ENCODE peak calls at places on chromosomes 5 and 9, in four cellular contexts. One of them, this sample, is unnamed.

GRCh38 chr9:81268048-81268447 is 421.3 kb downstream of the TLE1 start:
- DNase-seq in naive thymus-derived CD4-positive, alpha-beta T cell: no peak
- DNase-seq in iris pigment epithelial cell: peak
- DNase-seq in activated CD4-positive, alpha-beta T cell treated with anti-CD3 and anti-CD28 coated beads, Interleukin-2, amount 10 ng/mL, durations not matched to agents 7 days and 5 days: no peak
- DNase-seq in this sample: no peak

GRCh38 chr5:54844905-54845566 is 140.4 kb downstream of the ESM1 start:
- DNase-seq in naive thymus-derived CD4-positive, alpha-beta T cell: no peak
- DNase-seq in iris pigment epithelial cell: peak
- DNase-seq in activated CD4-positive, alpha-beta T cell treated with anti-CD3 and anti-CD28 coated beads, Interleukin-2, amount 10 ng/mL, durations not matched to agents 7 days and 5 days: no peak
- DNase-seq in this sample: peak

GRCh38 chr5:133032852-133033742 is 6.7 kb upstream of the ZCCHC10 start:
- DNase-seq in naive thymus-derived CD4-positive, alpha-beta T cell: no peak
- DNase-seq in iris pigment epithelial cell: peak
- DNase-seq in activated CD4-positive, alpha-beta T cell treated with anti-CD3 and anti-CD28 coated beads, Interleukin-2, amount 10 ng/mL, durations not matched to agents 7 days and 5 days: no peak
- DNase-seq in this sample: no peak

GRCh38 chr5:147601652-147602051 is 91.8 kb upstream of the DPYSL3 start:
- DNase-seq in naive thymus-derived CD4-positive, alpha-beta T cell: no peak
- DNase-seq in iris pigment epithelial cell: no peak
- DNase-seq in activated CD4-positive, alpha-beta T cell treated with anti-CD3 and anti-CD28 coated beads, Interleukin-2, amount 10 ng/mL, durations not matched to agents 7 days and 5 days: no peak
- DNase-seq in this sample: no peak

GRCh38 chr5:76617675-76618074 is 5.5 kb downstream of the F2RL2 start:
- DNase-seq in naive thymus-derived CD4-positive, alpha-beta T cell: no peak
- DNase-seq in iris pigment epithelial cell: peak
- DNase-seq in activated CD4-positive, alpha-beta T cell treated with anti-CD3 and anti-CD28 coated beads, Interleukin-2, amount 10 ng/mL, durations not matched to agents 7 days and 5 days: no peak
- DNase-seq in this sample: no peak

GRCh38 chr9:71928806-71929205 is 17.4 kb downstream of the C9orf85 start:
- DNase-seq in naive thymus-derived CD4-positive, alpha-beta T cell: no peak
- DNase-seq in iris pigment epithelial cell: no peak
- DNase-seq in activated CD4-positive, alpha-beta T cell treated with anti-CD3 and anti-CD28 coated beads, Interleukin-2, amount 10 ng/mL, durations not matched to agents 7 days and 5 days: no peak
- DNase-seq in this sample: no peak

GRCh38 chr9:118693645-118694044 is 675.6 kb downstream of the BRINP1 start:
- DNase-seq in naive thymus-derived CD4-positive, alpha-beta T cell: no peak
- DNase-seq in iris pigment epithelial cell: peak
- DNase-seq in activated CD4-positive, alpha-beta T cell treated with anti-CD3 and anti-CD28 coated beads, Interleukin-2, amount 10 ng/mL, durations not matched to agents 7 days and 5 days: no peak
- DNase-seq in this sample: no peak

GRCh38 chr5:142959683-142960308 is 189.6 kb downstream of the ARHGAP26 start:
- DNase-seq in naive thymus-derived CD4-positive, alpha-beta T cell: no peak
- DNase-seq in iris pigment epithelial cell: peak
- DNase-seq in activated CD4-positive, alpha-beta T cell treated with anti-CD3 and anti-CD28 coated beads, Interleukin-2, amount 10 ng/mL, durations not matched to agents 7 days and 5 days: no peak
- DNase-seq in this sample: no peak

GRCh38 chr5:41835625-41836024 is 34.6 kb downstream of the OXCT1 start:
- DNase-seq in naive thymus-derived CD4-positive, alpha-beta T cell: no peak
- DNase-seq in iris pigment epithelial cell: peak
- DNase-seq in activated CD4-positive, alpha-beta T cell treated with anti-CD3 and anti-CD28 coated beads, Interleukin-2, amount 10 ng/mL, durations not matched to agents 7 days and 5 days: no peak
- DNase-seq in this sample: no peak

GRCh38 chr9:34272146-34272545 is 56.9 kb downstream of the KIF24 start:
- DNase-seq in naive thymus-derived CD4-positive, alpha-beta T cell: no peak
- DNase-seq in iris pigment epithelial cell: no peak
- DNase-seq in activated CD4-positive, alpha-beta T cell treated with anti-CD3 and anti-CD28 coated beads, Interleukin-2, amount 10 ng/mL, durations not matched to agents 7 days and 5 days: no peak
- DNase-seq in this sample: no peak

GRCh38 chr9:107737987-107738743 is 248.6 kb upstream of the KLF4 start:
- DNase-seq in naive thymus-derived CD4-positive, alpha-beta T cell: no peak
- DNase-seq in iris pigment epithelial cell: peak
- DNase-seq in activated CD4-positive, alpha-beta T cell treated with anti-CD3 and anti-CD28 coated beads, Interleukin-2, amount 10 ng/mL, durations not matched to agents 7 days and 5 days: no peak
- DNase-seq in this sample: no peak

GRCh38 chr5:141647242-141647641 is 4.0 kb downstream of the FCHSD1 start:
- DNase-seq in naive thymus-derived CD4-positive, alpha-beta T cell: no peak
- DNase-seq in iris pigment epithelial cell: no peak
- DNase-seq in activated CD4-positive, alpha-beta T cell treated with anti-CD3 and anti-CD28 coated beads, Interleukin-2, amount 10 ng/mL, durations not matched to agents 7 days and 5 days: no peak
- DNase-seq in this sample: no peak

GRCh38 chr5:11793396-11793795 is 110.8 kb downstream of the CTNND2 start:
- DNase-seq in naive thymus-derived CD4-positive, alpha-beta T cell: no peak
- DNase-seq in iris pigment epithelial cell: no peak
- DNase-seq in activated CD4-positive, alpha-beta T cell treated with anti-CD3 and anti-CD28 coated beads, Interleukin-2, amount 10 ng/mL, durations not matched to agents 7 days and 5 days: no peak
- DNase-seq in this sample: no peak

GRCh38 chr9:68933434-68934318 is 80.2 kb downstream of the PRKACG start:
- DNase-seq in naive thymus-derived CD4-positive, alpha-beta T cell: no peak
- DNase-seq in iris pigment epithelial cell: no peak
- DNase-seq in activated CD4-positive, alpha-beta T cell treated with anti-CD3 and anti-CD28 coated beads, Interleukin-2, amount 10 ng/mL, durations not matched to agents 7 days and 5 days: no peak
- DNase-seq in this sample: no peak

GRCh38 chr5:39100851-39101396 is 26.7 kb upstream of the RICTOR start:
- DNase-seq in naive thymus-derived CD4-positive, alpha-beta T cell: no peak
- DNase-seq in iris pigment epithelial cell: peak
- DNase-seq in activated CD4-positive, alpha-beta T cell treated with anti-CD3 and anti-CD28 coated beads, Interleukin-2, amount 10 ng/mL, durations not matched to agents 7 days and 5 days: no peak
- DNase-seq in this sample: no peak

GRCh38 chr5:126677101-126677500 is 76.4 kb downstream of the PHAX start:
- DNase-seq in naive thymus-derived CD4-positive, alpha-beta T cell: no peak
- DNase-seq in iris pigment epithelial cell: no peak
- DNase-seq in activated CD4-positive, alpha-beta T cell treated with anti-CD3 and anti-CD28 coated beads, Interleukin-2, amount 10 ng/mL, durations not matched to agents 7 days and 5 days: no peak
- DNase-seq in this sample: no peak

GRCh38 chr5:142201471-142201887 is 92.9 kb downstream of the NDFIP1 start:
- DNase-seq in naive thymus-derived CD4-positive, alpha-beta T cell: no peak
- DNase-seq in iris pigment epithelial cell: peak
- DNase-seq in activated CD4-positive, alpha-beta T cell treated with anti-CD3 and anti-CD28 coated beads, Interleukin-2, amount 10 ng/mL, durations not matched to agents 7 days and 5 days: no peak
- DNase-seq in this sample: no peak

GRCh38 chr5:61151893-61152292 is 10.4 kb downstream of the SMIM15 start:
- DNase-seq in naive thymus-derived CD4-positive, alpha-beta T cell: no peak
- DNase-seq in iris pigment epithelial cell: no peak
- DNase-seq in activated CD4-positive, alpha-beta T cell treated with anti-CD3 and anti-CD28 coated beads, Interleukin-2, amount 10 ng/mL, durations not matched to agents 7 days and 5 days: no peak
- DNase-seq in this sample: no peak

GRCh38 chr9:103183569-103184191 is 188.5 kb downstream of the CYLC2 start:
- DNase-seq in naive thymus-derived CD4-positive, alpha-beta T cell: no peak
- DNase-seq in iris pigment epithelial cell: no peak
- DNase-seq in activated CD4-positive, alpha-beta T cell treated with anti-CD3 and anti-CD28 coated beads, Interleukin-2, amount 10 ng/mL, durations not matched to agents 7 days and 5 days: no peak
- DNase-seq in this sample: no peak

GRCh38 chr9:134825025-134825424 is 55.6 kb upstream of the FCN2 start:
- DNase-seq in naive thymus-derived CD4-positive, alpha-beta T cell: no peak
- DNase-seq in iris pigment epithelial cell: no peak
- DNase-seq in activated CD4-positive, alpha-beta T cell treated with anti-CD3 and anti-CD28 coated beads, Interleukin-2, amount 10 ng/mL, durations not matched to agents 7 days and 5 days: no peak
- DNase-seq in this sample: no peak

GRCh38 chr5:106875591-106876297 is 795.0 kb downstream of the EFNA5 start:
- DNase-seq in naive thymus-derived CD4-positive, alpha-beta T cell: no peak
- DNase-seq in iris pigment epithelial cell: peak
- DNase-seq in activated CD4-positive, alpha-beta T cell treated with anti-CD3 and anti-CD28 coated beads, Interleukin-2, amount 10 ng/mL, durations not matched to agents 7 days and 5 days: peak
- DNase-seq in this sample: no peak

GRCh38 chr5:173746050-173746449 is 129.6 kb upstream of the BOD1 start:
- DNase-seq in naive thymus-derived CD4-positive, alpha-beta T cell: no peak
- DNase-seq in iris pigment epithelial cell: no peak
- DNase-seq in activated CD4-positive, alpha-beta T cell treated with anti-CD3 and anti-CD28 coated beads, Interleukin-2, amount 10 ng/mL, durations not matched to agents 7 days and 5 days: no peak
- DNase-seq in this sample: no peak

GRCh38 chr5:137496919-137497318 is 2.2 kb downstream of the SPOCK1 start:
- DNase-seq in naive thymus-derived CD4-positive, alpha-beta T cell: no peak
- DNase-seq in iris pigment epithelial cell: no peak
- DNase-seq in activated CD4-positive, alpha-beta T cell treated with anti-CD3 and anti-CD28 coated beads, Interleukin-2, amount 10 ng/mL, durations not matched to agents 7 days and 5 days: no peak
- DNase-seq in this sample: no peak

GRCh38 chr5:53482717-53483638 is 2.5 kb downstream of the FST start:
- DNase-seq in naive thymus-derived CD4-positive, alpha-beta T cell: no peak
- DNase-seq in iris pigment epithelial cell: peak
- DNase-seq in activated CD4-positive, alpha-beta T cell treated with anti-CD3 and anti-CD28 coated beads, Interleukin-2, amount 10 ng/mL, durations not matched to agents 7 days and 5 days: peak
- DNase-seq in this sample: peak

GRCh38 chr9:105357937-105358336 is 89.9 kb upstream of the FSD1L start:
- DNase-seq in naive thymus-derived CD4-positive, alpha-beta T cell: no peak
- DNase-seq in iris pigment epithelial cell: no peak
- DNase-seq in activated CD4-positive, alpha-beta T cell treated with anti-CD3 and anti-CD28 coated beads, Interleukin-2, amount 10 ng/mL, durations not matched to agents 7 days and 5 days: no peak
- DNase-seq in this sample: no peak

GRCh38 chr9:16031486-16031885 is 478.6 kb downstream of the CCDC171 start:
- DNase-seq in naive thymus-derived CD4-positive, alpha-beta T cell: no peak
- DNase-seq in iris pigment epithelial cell: no peak
- DNase-seq in activated CD4-positive, alpha-beta T cell treated with anti-CD3 and anti-CD28 coated beads, Interleukin-2, amount 10 ng/mL, durations not matched to agents 7 days and 5 days: no peak
- DNase-seq in this sample: no peak

GRCh38 chr5:374631-375335 is 53.3 kb downstream of the AHRR start:
- DNase-seq in naive thymus-derived CD4-positive, alpha-beta T cell: no peak
- DNase-seq in iris pigment epithelial cell: no peak
- DNase-seq in activated CD4-positive, alpha-beta T cell treated with anti-CD3 and anti-CD28 coated beads, Interleukin-2, amount 10 ng/mL, durations not matched to agents 7 days and 5 days: no peak
- DNase-seq in this sample: no peak

GRCh38 chr5:75108931-75109596 is 56.7 kb upstream of the GCNT4 start:
- DNase-seq in naive thymus-derived CD4-positive, alpha-beta T cell: no peak
- DNase-seq in iris pigment epithelial cell: no peak
- DNase-seq in activated CD4-positive, alpha-beta T cell treated with anti-CD3 and anti-CD28 coated beads, Interleukin-2, amount 10 ng/mL, durations not matched to agents 7 days and 5 days: no peak
- DNase-seq in this sample: no peak

GRCh38 chr5:13027886-13028285 is 916.6 kb downstream of the DNAH5 start:
- DNase-seq in naive thymus-derived CD4-positive, alpha-beta T cell: no peak
- DNase-seq in iris pigment epithelial cell: no peak
- DNase-seq in activated CD4-positive, alpha-beta T cell treated with anti-CD3 and anti-CD28 coated beads, Interleukin-2, amount 10 ng/mL, durations not matched to agents 7 days and 5 days: no peak
- DNase-seq in this sample: no peak

GRCh38 chr9:134544388-134545212 is 97.0 kb upstream of the COL5A1 start:
- DNase-seq in naive thymus-derived CD4-positive, alpha-beta T cell: no peak
- DNase-seq in iris pigment epithelial cell: peak
- DNase-seq in activated CD4-positive, alpha-beta T cell treated with anti-CD3 and anti-CD28 coated beads, Interleukin-2, amount 10 ng/mL, durations not matched to agents 7 days and 5 days: no peak
- DNase-seq in this sample: peak

GRCh38 chr9:32596096-32596865 is 23.3 kb upstream of the NDUFB6 start:
- DNase-seq in naive thymus-derived CD4-positive, alpha-beta T cell: no peak
- DNase-seq in iris pigment epithelial cell: no peak
- DNase-seq in activated CD4-positive, alpha-beta T cell treated with anti-CD3 and anti-CD28 coated beads, Interleukin-2, amount 10 ng/mL, durations not matched to agents 7 days and 5 days: no peak
- DNase-seq in this sample: no peak

GRCh38 chr5:171445910-171446516 is 26.6 kb downstream of the FGF18 start:
- DNase-seq in naive thymus-derived CD4-positive, alpha-beta T cell: no peak
- DNase-seq in iris pigment epithelial cell: peak
- DNase-seq in activated CD4-positive, alpha-beta T cell treated with anti-CD3 and anti-CD28 coated beads, Interleukin-2, amount 10 ng/mL, durations not matched to agents 7 days and 5 days: no peak
- DNase-seq in this sample: no peak

GRCh38 chr5:169702726-169703481 is 65.8 kb downstream of the DOCK2 start:
- DNase-seq in naive thymus-derived CD4-positive, alpha-beta T cell: no peak
- DNase-seq in iris pigment epithelial cell: no peak
- DNase-seq in activated CD4-positive, alpha-beta T cell treated with anti-CD3 and anti-CD28 coated beads, Interleukin-2, amount 10 ng/mL, durations not matched to agents 7 days and 5 days: no peak
- DNase-seq in this sample: no peak

GRCh38 chr5:109155625-109156024 is 254.1 kb downstream of the PJA2 start:
- DNase-seq in naive thymus-derived CD4-positive, alpha-beta T cell: no peak
- DNase-seq in iris pigment epithelial cell: no peak
- DNase-seq in activated CD4-positive, alpha-beta T cell treated with anti-CD3 and anti-CD28 coated beads, Interleukin-2, amount 10 ng/mL, durations not matched to agents 7 days and 5 days: no peak
- DNase-seq in this sample: no peak

GRCh38 chr9:91086657-91087563 is 274.8 kb downstream of the AUH start:
- DNase-seq in naive thymus-derived CD4-positive, alpha-beta T cell: no peak
- DNase-seq in iris pigment epithelial cell: no peak
- DNase-seq in activated CD4-positive, alpha-beta T cell treated with anti-CD3 and anti-CD28 coated beads, Interleukin-2, amount 10 ng/mL, durations not matched to agents 7 days and 5 days: no peak
- DNase-seq in this sample: no peak

GRCh38 chr5:145827275-145827674 is 7.9 kb downstream of the PRELID2 start:
- DNase-seq in naive thymus-derived CD4-positive, alpha-beta T cell: no peak
- DNase-seq in iris pigment epithelial cell: no peak
- DNase-seq in activated CD4-positive, alpha-beta T cell treated with anti-CD3 and anti-CD28 coated beads, Interleukin-2, amount 10 ng/mL, durations not matched to agents 7 days and 5 days: no peak
- DNase-seq in this sample: no peak

This sample was measured in naive thymus-derived CD8-positive, alpha-beta T cell.